ENCODE peak calls at places on chromosomes 1 and 21, in eight cellular contexts. U is activated T-helper 9 cell treated with anti-CD3 and anti-CD28 coated beads, Interleukin-2, amount 50 U/mL, for 16 hours; S is heart left ventricle; V is germinal center; Y is aorta; H is HTR-8/SVneo; J is effector memory CD8-positive, alpha-beta T cell; K is AG09309. Z is an unnamed sample.

GRCh38 chr21:42234026-42234425 is 15.1 kb downstream of the ABCG1 start:
- DNase-seq in U (no peak), S (no peak), K (no peak), H (no peak), V (no peak), Y (no peak), J (peak), Z (no peak)

GRCh38 chr1:175797576-175797975 is 54.2 kb upstream of the TNR start:
- DNase-seq in V (no peak), Y (no peak), K (no peak), U (no peak), H (no peak), S (no peak), J (no peak), Z (no peak)

GRCh38 chr1:203556047-203556851 is 62.3 kb downstream of the OPTC start:
- DNase-seq in J (no peak), K (peak), S (peak), U (no peak), Y (peak), H (no peak), V (no peak), Z (no peak)

GRCh38 chr1:202498542-202498941 is 150.0 kb downstream of the PPP1R12B start:
- DNase-seq in S (no peak), U (no peak), K (no peak), H (no peak), Y (no peak), J (no peak), V (no peak), Z (no peak)

GRCh38 chr1:41382531-41383090 is 21.4 kb downstream of the FOXO6 start:
- DNase-seq in V (no peak), K (no peak), Y (peak), S (peak), H (peak), J (no peak), U (no peak), Z (no peak)

GRCh38 chr1:206784471-206784903 is 12.2 kb upstream of the IL10 start:
- DNase-seq in Y (no peak), H (no peak), K (no peak), S (no peak), J (peak), V (peak), U (peak), Z (no peak)

GRCh38 chr1:220124542-220124941 is 30.6 kb downstream of the IARS2 start:
- DNase-seq in H (no peak), S (no peak), K (peak), V (no peak), Y (no peak), J (no peak), U (no peak), Z (no peak)

GRCh38 chr1:239676522-239677273 is 290.3 kb downstream of the CHRM3 start:
- DNase-seq in U (no peak), Y (no peak), H (no peak), K (no peak), V (no peak), S (no peak), J (no peak), Z (no peak)

GRCh38 chr21:31316072-31316471 is 28.0 kb downstream of the TIAM1 start:
- DNase-seq in H (no peak), S (no peak), U (no peak), V (no peak), J (no peak), Y (no peak), K (no peak), Z (no peak)

GRCh38 chr1:6860401-6860800 is 75.1 kb downstream of the CAMTA1 start:
- DNase-seq in V (no peak), U (no peak), Y (no peak), H (no peak), J (no peak), K (no peak), S (no peak), Z (no peak)

GRCh38 chr1:161440312-161440894 is 64.9 kb upstream of the FCGR2A start:
- DNase-seq in J (peak), H (peak), S (peak), Y (peak), V (peak), U (peak), K (no peak), Z (peak)

GRCh38 chr1:35748326-35748725 is 21.5 kb downstream of the CLSPN start:
- DNase-seq in V (no peak), J (no peak), H (no peak), K (no peak), Y (no peak), U (no peak), S (no peak), Z (no peak)

Z was measured in naive B cell.